ENCODE peak calls at places on chromosomes 13 and 19, in seven cellular contexts. M is cardiac muscle cell, K is AG09319, D is H9, H is omental fat pad, C is HCT116, T is endothelial cell. B is an unnamed sample.
A peak's percentile ranks its signal among the peaks of the same experiment; 100 is the strongest.

GRCh38 chr13:21006141-21007005 is 55.0 kb downstream of the LATS2 start:
- DNase-seq in C (no peak), H (no peak), D (no peak), M (no peak), K (no peak), T (no peak), B (no peak)

GRCh38 chr13:41284512-41285288 is 21.3 kb upstream of the MTRF1 start:
- DNase-seq in K (peak; percentile 90), D (no peak), H (no peak), T (no peak), C (peak; percentile 48), M (peak; percentile 66), B (no peak)

GRCh38 chr13:98570929-98571372 is 6.0 kb downstream of the STK24 start:
- DNase-seq in T (no peak), M (no peak), C (peak; percentile 83), K (no peak), D (no peak), H (no peak), B (no peak)

GRCh38 chr19:18650048-18650435 is 13.2 kb downstream of the KLHL26 start:
- DNase-seq in K (no peak), C (no peak), D (no peak), H (no peak), T (no peak), M (peak; percentile 68), B (no peak)

GRCh38 chr13:31195616-31196015 is 4.2 kb upstream of the B3GLCT start:
- DNase-seq in K (no peak), H (no peak), T (no peak), D (no peak), C (no peak), M (no peak), B (no peak)

GRCh38 chr13:73715114-73715909 is 418.9 kb downstream of the KLF12 start:
- DNase-seq in T (no peak), C (no peak), M (no peak), H (no peak), K (no peak), D (no peak), B (no peak)

GRCh38 chr13:45325806-45326205 is 15.2 kb downstream of the TPT1 start:
- DNase-seq in K (no peak), H (no peak), M (peak; percentile 84), C (no peak), T (no peak), D (no peak), B (no peak)

GRCh38 chr19:11131471-11131870 is 24.1 kb downstream of the SPC24 start:
- DNase-seq in D (no peak), H (no peak), T (no peak), M (no peak), K (no peak), C (no peak), B (no peak)

DNA sequence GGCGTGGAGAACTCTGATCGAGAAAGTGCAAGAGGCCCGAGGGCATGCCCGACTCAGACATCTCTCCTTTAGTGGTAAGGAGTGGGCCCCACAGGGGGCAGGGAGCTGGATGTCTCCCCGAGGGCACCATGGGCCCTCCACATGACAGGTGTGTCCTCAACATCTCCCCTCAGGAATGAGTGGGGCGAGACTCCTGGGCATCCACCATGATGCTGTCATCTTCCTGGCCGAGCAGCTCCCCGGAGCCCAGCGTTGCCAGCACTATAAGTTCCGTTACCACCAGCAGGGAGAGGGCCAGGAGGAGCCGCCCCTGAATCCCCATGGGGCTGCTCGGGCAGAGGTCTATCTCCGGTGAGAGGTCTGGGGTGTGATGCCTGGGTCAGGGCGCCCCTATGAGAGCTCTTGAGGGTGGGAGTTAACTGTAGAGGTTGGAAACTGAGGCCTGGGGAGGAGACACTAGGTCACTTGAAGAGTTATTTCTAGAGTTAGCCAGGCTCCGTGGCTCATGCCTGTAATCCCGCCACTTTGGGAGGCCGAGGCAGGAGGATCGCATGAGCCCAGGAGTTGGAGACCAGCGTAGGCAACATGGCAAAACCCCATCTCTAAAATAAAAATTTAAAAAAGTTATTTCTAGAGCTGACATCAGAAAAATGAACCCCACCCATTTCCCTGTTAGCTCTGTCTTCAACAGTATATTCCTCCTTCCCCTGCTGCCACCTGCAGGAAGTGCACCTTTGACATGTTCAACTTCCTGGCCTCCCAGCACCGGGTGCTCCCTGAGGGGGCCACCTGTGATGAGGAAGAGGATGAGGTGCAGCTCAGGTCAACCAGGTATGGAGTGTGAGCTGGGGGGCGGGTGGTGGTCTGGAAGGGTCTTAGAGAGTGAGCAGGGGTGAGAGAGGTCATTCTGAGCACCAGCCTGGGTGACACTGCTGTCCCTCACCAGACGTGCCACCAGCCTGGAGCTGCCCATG is 5.1 kb downstream of the IGFLR1 start:
- DNase-seq in C (no peak), K (no peak), D (no peak), M (no peak), T (no peak), H (no peak), B (peak; percentile 28)
- TF ChIP-seq CTCF in C (no peak), K (no peak), D (peak; percentile 32), M (peak; percentile 2), T (no peak), H (no peak), B (no peak)

GRCh38 chr19:15249912-15250634 is 17.8 kb upstream of the EPHX3 start:
- DNase-seq in K (peak; percentile 81), D (no peak), M (peak; percentile 94), C (no peak), T (no peak), H (no peak), B (no peak)

GRCh38 chr19:15248648-15249559 is 16.7 kb upstream of the EPHX3 start:
- DNase-seq in K (peak; percentile 63), M (peak; percentile 92), D (no peak), C (no peak), H (no peak), T (no peak), B (no peak)

GRCh38 chr19:15250635-15250993 is 18.4 kb upstream of the EPHX3 start:
- DNase-seq in C (no peak), D (no peak), M (no peak), K (no peak), H (no peak), T (no peak), B (no peak)

GRCh38 chr19:15248106-15248505 is 15.9 kb upstream of the EPHX3 start:
- DNase-seq in C (no peak), K (no peak), T (no peak), D (no peak), H (no peak), M (no peak), B (no peak)

DNA sequence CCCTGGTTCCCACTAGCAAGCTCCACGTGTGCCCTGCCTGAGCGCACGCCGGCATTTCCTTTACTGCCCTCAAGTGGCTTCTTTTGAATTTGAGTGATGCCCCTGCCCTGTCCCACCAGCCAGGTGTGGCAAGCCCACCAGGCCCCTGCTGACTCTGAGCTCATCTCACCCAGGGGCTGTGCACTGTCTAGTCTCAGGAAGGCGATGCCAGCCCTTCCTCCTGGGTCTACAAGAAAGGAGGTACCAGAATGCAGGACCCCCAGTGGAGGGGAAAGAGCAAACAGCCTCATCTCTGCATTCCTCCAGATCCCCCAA is 17.3 kb upstream of the EPHX3 start:
- DNase-seq in D (no peak), H (no peak), K (no peak), T (no peak), C (no peak), M (no peak), B (no peak)
- TF ChIP-seq CTCF in D (no peak), H (no peak), K (no peak), T (no peak), C (peak; percentile 9), M (no peak), B (no peak)

GRCh38 chr13:67223742-67224141 is 6.4 kb downstream of the PCDH9 start:
- DNase-seq in H (no peak), D (no peak), C (no peak), T (no peak), M (no peak), K (no peak), B (no peak)

GRCh38 chr13:67223024-67223423 is 7.1 kb downstream of the PCDH9 start:
- DNase-seq in C (no peak), T (no peak), D (no peak), M (peak; percentile 36), K (no peak), H (no peak), B (no peak)

GRCh38 chr13:67226686-67227085 is 3.5 kb downstream of the PCDH9 start:
- DNase-seq in D (no peak), T (no peak), M (no peak), H (no peak), C (no peak), K (no peak), B (no peak)

GRCh38 chr13:67225252-67226159 is 4.6 kb downstream of the PCDH9 start:
- DNase-seq in K (no peak), H (no peak), T (no peak), D (no peak), C (no peak), M (no peak), B (no peak)

DNA sequence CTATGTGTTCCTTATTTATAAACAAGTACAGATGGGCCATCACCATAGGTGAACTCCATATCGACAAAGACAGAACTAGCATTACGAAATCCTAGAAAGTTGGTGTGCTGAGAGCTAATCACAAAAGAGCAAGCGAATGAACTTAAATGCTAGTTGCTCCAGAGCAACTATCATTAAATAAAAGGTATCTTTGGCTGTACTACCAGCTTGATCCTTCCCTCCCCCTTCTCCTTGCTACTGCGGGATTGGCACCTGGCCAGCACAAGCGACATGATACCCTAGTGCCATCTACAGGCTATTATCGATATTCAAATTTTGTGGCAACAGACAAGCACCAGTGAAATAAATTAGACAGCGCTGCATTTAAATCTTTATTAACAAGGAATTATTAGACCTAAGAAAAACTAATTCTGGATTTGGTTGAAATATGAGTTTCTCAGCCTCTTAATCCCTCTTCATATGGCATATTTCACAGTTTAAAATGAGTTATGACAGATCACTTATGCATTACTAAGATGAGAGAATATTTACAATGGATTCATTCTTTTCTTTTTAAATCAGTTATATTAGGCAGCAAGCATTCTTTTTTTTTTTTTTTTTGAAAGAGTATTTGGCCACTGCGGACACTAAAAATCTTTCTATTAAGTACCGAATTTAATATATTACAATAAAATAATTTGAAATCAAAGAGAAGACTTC is 5.8 kb downstream of the PCDH9 start:
- DNase-seq in H (peak; percentile 78), C (peak; percentile 59), T (peak; percentile 64), M (peak; percentile 89), D (peak; percentile 51), K (peak; percentile 29), B (peak; percentile 14)
- TF ChIP-seq CTCF in H (no peak), C (peak; percentile 44), T (peak; percentile 38), M (peak; percentile 61), D (peak; percentile 83), K (peak; percentile 51), B (peak; percentile 86)

GRCh38 chr19:29781582-29782580 is 29.9 kb upstream of the CCNE1 start:
- DNase-seq in C (no peak), T (no peak), H (no peak), M (no peak), D (no peak), K (no peak), B (no peak)

GRCh38 chr19:29777916-29778315 is 33.9 kb upstream of the CCNE1 start:
- DNase-seq in M (no peak), K (no peak), D (no peak), H (no peak), T (no peak), C (no peak), B (no peak)

GRCh38 chr19:29783627-29784190 is 28.1 kb upstream of the CCNE1 start:
- DNase-seq in T (no peak), M (no peak), K (no peak), C (no peak), D (no peak), H (no peak), B (no peak)

GRCh38 chr19:29775575-29775900 is 36.3 kb upstream of the CCNE1 start:
- DNase-seq in C (no peak), M (no peak), H (no peak), K (no peak), T (no peak), D (no peak), B (no peak)

DNA sequence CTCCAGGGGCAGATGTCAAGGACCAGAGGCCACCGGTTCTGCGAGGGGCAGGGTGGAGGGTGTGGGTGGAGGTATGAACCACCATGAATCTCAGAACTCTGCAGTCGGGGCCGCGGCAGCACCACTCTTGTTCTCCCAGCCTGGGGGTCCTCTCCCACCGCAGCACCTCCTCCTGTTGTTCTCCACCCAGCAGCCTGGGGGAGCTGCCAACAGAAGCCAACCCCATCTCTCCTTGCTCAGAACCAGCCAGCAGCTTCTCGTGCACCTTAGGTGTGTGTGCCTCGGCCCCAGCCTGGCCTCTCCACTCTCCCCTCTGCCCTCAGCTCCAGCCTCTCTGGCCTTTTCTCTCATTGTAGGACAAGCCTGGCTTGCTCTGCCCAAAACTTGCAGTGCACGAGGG is 31.9 kb upstream of the CCNE1 start:
- DNase-seq in K (no peak), M (no peak), C (no peak), T (no peak), D (peak; percentile 75), H (no peak), B (no peak)
- TF ChIP-seq CTCF in K (no peak), M (no peak), C (no peak), T (no peak), D (peak; percentile 50), H (no peak), B (no peak)

B was measured in D721Med.